ENCODE peak calls at places on chromosomes 2 and 18, in five cellular contexts. T is cardiac fibroblast, Z is colonic mucosa, B is GM06990, X is esophagus squamous epithelium. E is an unnamed sample.

GRCh38 chr2:9406529-9407362 is 16.6 kb downstream of the ITGB1BP1 start:
- DNase-seq in T (no peak), Z (no peak), B (no peak), X (no peak), E (no peak)

GRCh38 chr18:21910906-21911305 is 170.3 kb downstream of the MIB1 start:
- DNase-seq in T (no peak), Z (no peak), B (no peak), X (no peak), E (no peak)

GRCh38 chr18:13287372-13287771 is 68.8 kb downstream of the LDLRAD4 start:
- DNase-seq in T (no peak), Z (no peak), B (no peak), X (no peak), E (no peak)

GRCh38 chr2:148338544-148338943 is 306.0 kb upstream of the EPC2 start:
- DNase-seq in T (peak), Z (no peak), B (no peak), X (no peak), E (no peak)

GRCh38 chr2:98734823-98735260 is 3.9 kb upstream of the MGAT4A start:
- DNase-seq in T (no peak), Z (no peak), B (no peak), X (no peak), E (no peak)

GRCh38 chr2:99865818-99866676 is 276.3 kb downstream of the AFF3 start:
- DNase-seq in T (no peak), Z (no peak), B (no peak), X (no peak), E (no peak)

GRCh38 chr2:50290718-50291117 is 741.2 kb downstream of the NRXN1 start:
- DNase-seq in T (no peak), Z (no peak), B (no peak), X (no peak), E (no peak)

GRCh38 chr2:109324859-109325258 is 195.9 kb downstream of the SH3RF3 start:
- DNase-seq in T (peak), Z (peak), B (no peak), X (no peak), E (no peak)

GRCh38 chr2:54497738-54498680 is 41.9 kb downstream of the SPTBN1 start:
- DNase-seq in T (peak), Z (peak), B (no peak), X (no peak), E (no peak)

GRCh38 chr18:22475426-22476100 is 57.8 kb upstream of the CTAGE1 start:
- DNase-seq in T (no peak), Z (no peak), B (no peak), X (no peak), E (no peak)

GRCh38 chr2:119106301-119106897 is 52.2 kb downstream of the C1QL2 start:
- DNase-seq in T (peak), Z (peak), B (no peak), X (no peak), E (no peak)

GRCh38 chr2:73984922-73985317 is 210 bp downstream of the TET3 start:
- DNase-seq in T (no peak), Z (peak), B (no peak), X (no peak), E (peak)

GRCh38 chr2:73987948-73988700 is 3.4 kb downstream of the TET3 start:
- DNase-seq in T (no peak), Z (no peak), B (no peak), X (no peak), E (no peak)

GRCh38 chr2:73985318-73986084 is 791 bp downstream of the TET3 start:
- DNase-seq in T (peak), Z (peak), B (peak), X (no peak), E (peak)

GRCh38 chr2:73986085-73986680 is 1.5 kb downstream of the TET3 start:
- DNase-seq in T (no peak), Z (no peak), B (peak), X (no peak), E (no peak)

DNA sequence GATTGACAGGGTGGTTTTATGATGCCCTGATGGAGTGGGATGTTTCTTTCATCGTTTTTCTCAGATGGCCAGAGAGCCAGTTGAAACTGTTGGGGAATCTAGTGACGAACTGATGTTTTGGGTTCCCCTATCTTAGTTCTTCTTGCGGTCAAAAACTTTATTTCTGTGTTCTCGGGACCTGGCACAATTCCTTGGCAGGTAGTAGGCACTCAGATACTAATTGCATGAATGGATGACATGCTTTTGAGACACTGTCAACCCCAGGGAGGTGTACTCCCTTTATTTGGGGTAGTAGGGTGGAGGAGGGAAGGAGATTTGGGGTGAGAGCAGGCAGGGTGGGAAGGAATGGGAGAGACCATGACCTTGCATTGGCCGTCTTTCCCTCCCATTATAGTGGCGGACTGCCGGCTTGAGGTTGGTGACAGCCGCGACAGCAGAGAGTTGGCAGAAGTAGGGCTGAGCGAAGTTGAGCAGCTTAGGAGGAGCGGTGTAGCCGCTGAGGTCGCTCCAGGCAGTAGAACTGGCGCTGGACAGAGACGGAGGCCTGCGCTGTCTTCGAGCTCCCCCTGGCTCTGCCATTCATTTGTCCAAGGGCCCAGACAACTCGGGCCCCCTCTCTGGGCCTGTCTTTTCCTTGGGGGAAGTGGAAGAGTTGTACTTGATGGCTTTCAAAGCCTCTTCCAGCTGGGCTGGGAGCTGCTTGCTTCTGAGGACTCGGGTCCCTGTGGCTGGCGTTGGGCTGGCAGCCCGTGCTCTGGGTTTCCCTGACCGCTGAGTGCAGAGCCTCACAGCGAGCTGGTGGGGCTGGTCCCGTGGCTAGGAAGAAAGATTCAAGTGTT is 2.6 kb downstream of the TET3 start:
- DNase-seq in T (no peak), Z (peak), B (no peak), X (no peak), E (no peak)
- TF ChIP-seq CTCF in T (no peak), Z (peak), B (peak), X (no peak), E (peak)

GRCh38 chr2:37324536-37324785 is 172 bp downstream of the PRKD3 start:
- DNase-seq in T (peak), Z (no peak), B (no peak), X (peak), E (no peak)
- TF ChIP-seq CTCF in T (no peak), Z (no peak), B (no peak), X (no peak), E (peak)

DNA sequence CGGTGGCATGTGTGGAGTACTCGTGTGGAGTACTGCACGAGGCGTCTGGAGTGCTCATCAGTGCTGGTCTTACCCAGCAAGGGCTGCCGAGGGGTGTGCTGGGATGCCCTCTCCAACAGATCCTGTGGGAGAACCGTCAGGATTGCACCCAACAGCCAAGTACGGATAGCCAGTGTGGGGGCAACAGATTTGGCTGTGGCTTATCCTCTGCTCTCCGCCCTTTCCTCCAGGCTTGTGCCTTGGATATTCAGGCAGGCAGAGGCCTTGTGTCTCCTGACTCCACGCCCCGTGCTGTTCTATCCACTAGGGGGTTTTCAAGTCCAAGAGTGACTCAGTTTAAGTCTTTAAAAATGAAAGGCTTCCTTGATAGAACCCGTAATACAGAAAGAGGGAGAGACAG is 321.0 kb upstream of the HS6ST1 start:
- DNase-seq in T (no peak), Z (peak), B (no peak), X (no peak), E (no peak)
- TF ChIP-seq CTCF in T (no peak), Z (no peak), B (no peak), X (no peak), E (no peak)

GRCh38 chr2:74333175-74333574 is 10.0 kb downstream of the SLC4A5 start:
- DNase-seq in T (peak), Z (peak), B (no peak), X (no peak), E (no peak)
- TF ChIP-seq CTCF in T (peak), Z (no peak), B (peak), X (no peak), E (peak)

GRCh38 chr18:3777719-3778118 is 327.7 kb downstream of the TGIF1 start:
- DNase-seq in T (no peak), Z (no peak), B (no peak), X (no peak), E (no peak)

GRCh38 chr18:3771121-3771971 is 321.4 kb downstream of the TGIF1 start:
- DNase-seq in T (peak), Z (peak), B (peak), X (peak), E (peak)

GRCh38 chr18:3775996-3776395 is 326.0 kb downstream of the TGIF1 start:
- DNase-seq in T (no peak), Z (no peak), B (no peak), X (no peak), E (no peak)

DNA sequence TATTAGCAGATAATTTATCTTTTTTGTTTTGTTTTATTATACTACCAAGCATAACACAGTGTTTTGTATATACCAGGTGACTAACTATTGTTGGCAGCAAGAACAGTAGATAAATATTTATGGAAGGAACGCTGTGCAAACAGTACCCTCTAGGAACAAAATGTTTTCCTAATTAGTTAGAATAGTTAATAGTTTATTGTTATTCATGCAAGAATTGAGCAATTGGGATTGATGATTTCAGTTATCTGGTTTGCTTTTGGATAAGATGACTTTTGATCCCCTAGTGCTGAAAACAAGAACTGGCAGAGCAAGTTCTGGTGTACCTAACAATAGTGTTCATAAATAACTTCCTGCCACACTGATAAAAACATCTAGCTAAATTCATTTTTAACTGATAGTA is 323.3 kb downstream of the TGIF1 start:
- DNase-seq in T (peak), Z (no peak), B (no peak), X (no peak), E (no peak)
- TF ChIP-seq CTCF in T (peak), Z (no peak), B (no peak), X (peak), E (no peak)

GRCh38 chr18:31297248-31297647 is 20.7 kb upstream of the DSG1 start:
- DNase-seq in T (no peak), Z (no peak), B (no peak), X (no peak), E (no peak)

GRCh38 chr18:31302991-31303390 is 15.0 kb upstream of the DSG1 start:
- DNase-seq in T (peak), Z (no peak), B (no peak), X (no peak), E (no peak)

GRCh38 chr18:31303771-31304170 is 14.2 kb upstream of the DSG1 start:
- DNase-seq in T (no peak), Z (no peak), B (no peak), X (no peak), E (no peak)

DNA sequence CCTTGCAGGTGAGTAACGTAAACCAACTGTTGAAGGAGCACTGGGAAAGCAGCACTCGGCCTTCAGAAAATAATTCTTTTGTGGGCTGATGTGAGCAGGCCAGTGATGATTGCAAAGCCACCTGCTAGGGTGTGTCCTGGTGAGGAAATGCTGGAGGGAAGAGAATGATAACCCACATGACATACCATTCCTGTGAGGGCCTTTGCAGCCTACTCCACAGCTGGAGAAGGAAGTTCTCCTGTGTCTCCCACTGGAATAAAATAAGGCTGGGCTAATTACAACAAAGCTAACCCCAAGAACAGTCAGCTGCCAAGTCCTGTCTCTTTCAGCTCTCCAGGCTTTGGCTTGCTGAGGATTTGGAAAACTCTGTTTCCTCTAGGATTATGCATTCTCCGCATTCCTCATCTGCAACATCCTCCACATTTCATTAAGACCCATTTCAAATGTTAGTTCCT is 16.7 kb upstream of the DSG1 start:
- DNase-seq in T (no peak), Z (no peak), B (no peak), X (no peak), E (no peak)
- TF ChIP-seq CTCF in T (no peak), Z (no peak), B (no peak), X (no peak), E (no peak)

GRCh38 chr2:120868366-120868765 is 132.7 kb downstream of the GLI2 start:
- DNase-seq in T (no peak), Z (no peak), B (no peak), X (no peak), E (no peak)
- TF ChIP-seq CTCF in T (no peak), Z (no peak), B (no peak), X (no peak), E (no peak)

E was measured in GM13977.